ENCODE peak calls at places on chromosome 1, in six cellular contexts. One of them, this sample, is unnamed.

GRCh38 chr1:50285994-50286393 is 137.2 kb downstream of the DMRTA2 start:
- DNase-seq in osteoblast: no peak
- DNase-seq in sigmoid colon: no peak
- DNase-seq in MM.1S: no peak
- DNase-seq in mesendoderm: no peak
- DNase-seq in aorta: no peak
- DNase-seq in this sample: no peak

GRCh38 chr1:59619576-59619975 is 195.2 kb upstream of the HOOK1 start:
- DNase-seq in MM.1S: no peak
- DNase-seq in mesendoderm: no peak
- DNase-seq in sigmoid colon: no peak
- DNase-seq in osteoblast: no peak
- DNase-seq in aorta: no peak
- DNase-seq in this sample: no peak

GRCh38 chr1:190116921-190117320 is 360.7 kb downstream of the BRINP3 start:
- DNase-seq in aorta: no peak
- DNase-seq in osteoblast: no peak
- DNase-seq in sigmoid colon: no peak
- DNase-seq in mesendoderm: no peak
- DNase-seq in MM.1S: no peak
- DNase-seq in this sample: no peak

GRCh38 chr1:157154291-157154690 is 16.1 kb upstream of the ETV3 start:
- DNase-seq in mesendoderm: no peak
- DNase-seq in MM.1S: no peak
- DNase-seq in aorta: no peak
- DNase-seq in osteoblast: no peak
- DNase-seq in sigmoid colon: no peak
- DNase-seq in this sample: no peak

GRCh38 chr1:203491664-203492485 is 2.1 kb upstream of the OPTC start:
- DNase-seq in MM.1S: no peak
- DNase-seq in osteoblast: no peak
- DNase-seq in sigmoid colon: no peak
- DNase-seq in mesendoderm: peak; percentile 21
- DNase-seq in aorta: no peak
- DNase-seq in this sample: no peak

GRCh38 chr1:7036393-7036792 is 251.1 kb downstream of the CAMTA1 start:
- DNase-seq in MM.1S: no peak
- DNase-seq in osteoblast: no peak
- DNase-seq in mesendoderm: no peak
- DNase-seq in sigmoid colon: no peak
- DNase-seq in aorta: no peak
- DNase-seq in this sample: no peak

GRCh38 chr1:183277821-183278735 is 92.0 kb downstream of the LAMC2 start:
- DNase-seq in osteoblast: peak; percentile 86
- DNase-seq in mesendoderm: peak; percentile 83
- DNase-seq in sigmoid colon: no peak
- DNase-seq in MM.1S: no peak
- DNase-seq in aorta: no peak
- DNase-seq in this sample: no peak

GRCh38 chr1:248618878-248619277 is 16.0 kb downstream of the OR2T11 start:
- DNase-seq in sigmoid colon: no peak
- DNase-seq in mesendoderm: peak; percentile 0
- DNase-seq in MM.1S: peak; percentile 41
- DNase-seq in osteoblast: peak; percentile 51
- DNase-seq in aorta: peak; percentile 69
- DNase-seq in this sample: no peak

GRCh38 chr1:9721606-9722377 is 70.3 kb downstream of the PIK3CD start:
- DNase-seq in sigmoid colon: no peak
- DNase-seq in aorta: peak; percentile 56
- DNase-seq in mesendoderm: peak; percentile 81
- DNase-seq in MM.1S: peak; percentile 46
- DNase-seq in osteoblast: peak; percentile 96
- DNase-seq in this sample: peak; percentile 98

GRCh38 chr1:1361982-1362423 is 3.6 kb upstream of the MXRA8 start:
- DNase-seq in MM.1S: no peak
- DNase-seq in osteoblast: peak; percentile 94
- DNase-seq in sigmoid colon: peak; percentile 90
- DNase-seq in mesendoderm: peak; percentile 84
- DNase-seq in aorta: peak; percentile 69
- DNase-seq in this sample: peak; percentile 80

GRCh38 chr1:245683377-245683716 is 528.6 kb downstream of the KIF26B start:
- DNase-seq in osteoblast: no peak
- DNase-seq in sigmoid colon: no peak
- DNase-seq in MM.1S: no peak
- DNase-seq in aorta: no peak
- DNase-seq in mesendoderm: no peak
- DNase-seq in this sample: peak; percentile 37

GRCh38 chr1:160129558-160129957 is 14.0 kb downstream of the ATP1A2 start:
- DNase-seq in aorta: no peak
- DNase-seq in osteoblast: no peak
- DNase-seq in sigmoid colon: peak; percentile 39
- DNase-seq in MM.1S: no peak
- DNase-seq in mesendoderm: no peak
- DNase-seq in this sample: peak; percentile 15

GRCh38 chr1:160130939-160131338 is 15.4 kb downstream of the ATP1A2 start:
- DNase-seq in sigmoid colon: peak; percentile 12
- DNase-seq in osteoblast: no peak
- DNase-seq in aorta: no peak
- DNase-seq in mesendoderm: no peak
- DNase-seq in MM.1S: no peak
- DNase-seq in this sample: peak; percentile 4

GRCh38 chr1:160130486-160130885 is 14.9 kb downstream of the ATP1A2 start:
- DNase-seq in sigmoid colon: no peak
- DNase-seq in MM.1S: no peak
- DNase-seq in mesendoderm: no peak
- DNase-seq in aorta: no peak
- DNase-seq in osteoblast: no peak
- DNase-seq in this sample: peak; percentile 7

GRCh38 chr1:160129046-160129445 is 13.5 kb downstream of the ATP1A2 start:
- DNase-seq in aorta: no peak
- DNase-seq in MM.1S: no peak
- DNase-seq in sigmoid colon: peak; percentile 33
- DNase-seq in mesendoderm: no peak
- DNase-seq in osteoblast: peak; percentile 84
- DNase-seq in this sample: peak; percentile 7

GRCh38 chr1:160129966-160130365 is 14.4 kb downstream of the ATP1A2 start:
- DNase-seq in sigmoid colon: peak; percentile 45
- DNase-seq in mesendoderm: no peak
- DNase-seq in osteoblast: no peak
- DNase-seq in aorta: no peak
- DNase-seq in MM.1S: no peak
- DNase-seq in this sample: no peak
- H3K36me3 ChIP-seq in sigmoid colon: peaks cover 93% of the 10 kb centered on the region
- H3K36me3 ChIP-seq in mesendoderm: no peaks in the 10 kb centered on the region
- H3K36me3 ChIP-seq in osteoblast: no peaks in the 10 kb centered on the region
- H3K36me3 ChIP-seq in aorta: peaks cover 9% of the 10 kb centered on the region
- H3K36me3 ChIP-seq in MM.1S: no peaks in the 10 kb centered on the region
- H3K36me3 ChIP-seq in this sample: peaks cover 7% of the 10 kb centered on the region

GRCh38 chr1:206508130-206508884 is 976 bp downstream of the RASSF5 start:
- DNase-seq in aorta: peak; percentile 43
- DNase-seq in MM.1S: no peak
- DNase-seq in osteoblast: peak; percentile 45
- DNase-seq in sigmoid colon: no peak
- DNase-seq in mesendoderm: no peak
- DNase-seq in this sample: no peak
- H3K27me3 ChIP-seq in aorta: no peaks in the 10 kb centered on the region
- H3K27me3 ChIP-seq in MM.1S: peaks cover 15% of the 10 kb centered on the region
- H3K27me3 ChIP-seq in osteoblast: peaks cover 24% of the 10 kb centered on the region
- H3K27me3 ChIP-seq in sigmoid colon: peaks cover 8% of the 10 kb centered on the region
- H3K27me3 ChIP-seq in mesendoderm: peaks cover 21% of the 10 kb centered on the region
- H3K27me3 ChIP-seq in this sample: peaks cover 67% of the 10 kb centered on the region

DNA sequence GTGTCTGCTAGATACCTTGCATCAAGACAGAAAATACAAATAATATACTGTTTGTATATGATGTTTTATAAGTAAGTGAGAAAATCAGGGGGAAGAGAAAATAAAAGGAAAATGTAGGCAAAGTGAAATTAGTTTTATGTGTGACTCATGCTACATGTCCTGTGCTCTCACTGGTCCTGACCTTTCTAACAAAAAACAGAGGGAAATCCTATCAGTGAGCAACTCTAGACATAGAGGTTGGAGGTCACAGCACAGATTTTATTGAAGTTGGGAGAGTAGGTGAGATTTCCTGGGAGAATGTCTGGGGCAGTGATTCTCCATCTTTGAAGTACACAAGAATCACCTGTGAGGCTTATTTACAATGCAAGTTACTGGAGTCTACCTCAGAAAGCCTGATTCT is 9.5 kb downstream of the SCCPDH start:
- DNase-seq in MM.1S: peak; percentile 5
- DNase-seq in aorta: no peak
- DNase-seq in sigmoid colon: no peak
- DNase-seq in mesendoderm: no peak
- DNase-seq in osteoblast: peak; percentile 1
- DNase-seq in this sample: no peak
- H3K36me3 ChIP-seq in MM.1S: no peaks in the 10 kb centered on the region
- H3K36me3 ChIP-seq in aorta: peaks cover 7% of the 10 kb centered on the region
- H3K36me3 ChIP-seq in sigmoid colon: peaks cover 98% of the 10 kb centered on the region
- H3K36me3 ChIP-seq in mesendoderm: no peaks in the 10 kb centered on the region
- H3K36me3 ChIP-seq in osteoblast: peaks cover 53% of the 10 kb centered on the region
- H3K36me3 ChIP-seq in this sample: peaks cover 2% of the 10 kb centered on the region

GRCh38 chr1:165387505-165387904 is 31.0 kb upstream of the LMX1A start:
- DNase-seq in osteoblast: no peak
- DNase-seq in mesendoderm: no peak
- DNase-seq in aorta: no peak
- DNase-seq in sigmoid colon: no peak
- DNase-seq in MM.1S: no peak
- DNase-seq in this sample: no peak
- H3K27me3 ChIP-seq in osteoblast: peaks cover 47% of the 10 kb centered on the region
- H3K27me3 ChIP-seq in mesendoderm: peaks cover 2% of the 10 kb centered on the region
- H3K27me3 ChIP-seq in aorta: no peaks in the 10 kb centered on the region
- H3K27me3 ChIP-seq in sigmoid colon: no peaks in the 10 kb centered on the region
- H3K27me3 ChIP-seq in MM.1S: peaks cover 14% of the 10 kb centered on the region
- H3K27me3 ChIP-seq in this sample: peaks cover 1% of the 10 kb centered on the region

GRCh38 chr1:46194641-46195179 is 3.5 kb downstream of the POMGNT1 start:
- DNase-seq in sigmoid colon: no peak
- DNase-seq in mesendoderm: no peak
- DNase-seq in osteoblast: no peak
- DNase-seq in aorta: no peak
- DNase-seq in MM.1S: no peak
- DNase-seq in this sample: no peak

GRCh38 chr1:46188295-46189030 is 9.8 kb downstream of the POMGNT1 start:
- DNase-seq in MM.1S: no peak
- DNase-seq in sigmoid colon: no peak
- DNase-seq in osteoblast: peak; percentile 72
- DNase-seq in aorta: no peak
- DNase-seq in mesendoderm: no peak
- DNase-seq in this sample: peak; percentile 63

GRCh38 chr1:46193984-46194570 is 4.2 kb downstream of the POMGNT1 start:
- DNase-seq in aorta: no peak
- DNase-seq in osteoblast: no peak
- DNase-seq in mesendoderm: peak; percentile 76
- DNase-seq in sigmoid colon: no peak
- DNase-seq in MM.1S: no peak
- DNase-seq in this sample: peak; percentile 72

GRCh38 chr1:46190539-46190938 is 7.7 kb downstream of the POMGNT1 start:
- DNase-seq in osteoblast: peak; percentile 68
- DNase-seq in sigmoid colon: no peak
- DNase-seq in aorta: no peak
- DNase-seq in MM.1S: no peak
- DNase-seq in mesendoderm: no peak
- DNase-seq in this sample: no peak

DNA sequence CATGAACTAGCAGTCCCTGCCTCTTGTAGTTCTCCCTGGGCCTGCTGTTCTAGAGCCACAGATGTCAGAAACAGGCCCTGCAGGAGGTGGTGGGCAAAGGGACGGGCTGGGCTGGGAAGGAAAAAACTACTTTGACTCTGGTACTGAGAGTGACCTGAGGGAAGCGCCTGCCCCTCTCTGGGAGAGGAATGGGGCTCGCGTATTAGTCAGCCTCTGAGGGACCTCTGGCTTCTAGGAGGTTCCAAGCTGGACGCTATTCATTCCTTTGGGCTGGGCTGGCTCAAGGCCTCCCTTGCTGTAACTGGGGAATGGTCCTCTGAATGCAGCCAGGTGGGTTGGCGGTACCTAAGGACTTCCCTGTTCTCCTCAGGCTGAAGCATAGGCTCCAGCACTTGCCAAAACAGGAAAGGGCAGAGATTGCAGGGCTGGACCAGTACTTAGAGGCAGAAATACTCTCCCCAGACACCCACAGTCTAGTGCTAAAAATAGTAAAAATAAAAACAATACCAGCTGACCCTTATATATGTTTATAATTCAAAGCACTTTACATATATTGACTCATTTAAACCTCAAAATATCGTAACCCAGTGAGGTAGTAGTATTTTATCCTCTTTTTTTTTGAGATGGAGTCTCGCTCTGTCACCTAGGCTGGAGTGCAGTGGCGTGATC is 7.1 kb downstream of the POMGNT1 start:
- DNase-seq in sigmoid colon: no peak
- DNase-seq in aorta: no peak
- DNase-seq in MM.1S: no peak
- DNase-seq in osteoblast: peak; percentile 88
- DNase-seq in mesendoderm: no peak
- DNase-seq in this sample: no peak
- H3K36me3 ChIP-seq in sigmoid colon: peaks cover 87% of the 10 kb centered on the region
- H3K36me3 ChIP-seq in aorta: peaks cover 5% of the 10 kb centered on the region
- H3K36me3 ChIP-seq in MM.1S: no peaks in the 10 kb centered on the region
- H3K36me3 ChIP-seq in osteoblast: peaks cover 49% of the 10 kb centered on the region
- H3K36me3 ChIP-seq in mesendoderm: peaks cover 11% of the 10 kb centered on the region
- H3K36me3 ChIP-seq in this sample: peaks cover 19% of the 10 kb centered on the region

GRCh38 chr1:240148333-240148732 is 56.6 kb downstream of the FMN2 start:
- DNase-seq in sigmoid colon: no peak
- DNase-seq in aorta: no peak
- DNase-seq in osteoblast: no peak
- DNase-seq in mesendoderm: no peak
- DNase-seq in MM.1S: no peak
- DNase-seq in this sample: no peak

GRCh38 chr1:240152611-240153297 is 61.1 kb downstream of the FMN2 start:
- DNase-seq in sigmoid colon: no peak
- DNase-seq in mesendoderm: no peak
- DNase-seq in osteoblast: peak; percentile 38
- DNase-seq in aorta: no peak
- DNase-seq in MM.1S: no peak
- DNase-seq in this sample: no peak

GRCh38 chr1:240145120-240145519 is 53.4 kb downstream of the FMN2 start:
- DNase-seq in sigmoid colon: no peak
- DNase-seq in mesendoderm: no peak
- DNase-seq in MM.1S: no peak
- DNase-seq in aorta: no peak
- DNase-seq in osteoblast: no peak
- DNase-seq in this sample: no peak

GRCh38 chr1:240151126-240151735 is 59.5 kb downstream of the FMN2 start:
- DNase-seq in sigmoid colon: no peak
- DNase-seq in mesendoderm: no peak
- DNase-seq in aorta: no peak
- DNase-seq in osteoblast: no peak
- DNase-seq in MM.1S: no peak
- DNase-seq in this sample: no peak

DNA sequence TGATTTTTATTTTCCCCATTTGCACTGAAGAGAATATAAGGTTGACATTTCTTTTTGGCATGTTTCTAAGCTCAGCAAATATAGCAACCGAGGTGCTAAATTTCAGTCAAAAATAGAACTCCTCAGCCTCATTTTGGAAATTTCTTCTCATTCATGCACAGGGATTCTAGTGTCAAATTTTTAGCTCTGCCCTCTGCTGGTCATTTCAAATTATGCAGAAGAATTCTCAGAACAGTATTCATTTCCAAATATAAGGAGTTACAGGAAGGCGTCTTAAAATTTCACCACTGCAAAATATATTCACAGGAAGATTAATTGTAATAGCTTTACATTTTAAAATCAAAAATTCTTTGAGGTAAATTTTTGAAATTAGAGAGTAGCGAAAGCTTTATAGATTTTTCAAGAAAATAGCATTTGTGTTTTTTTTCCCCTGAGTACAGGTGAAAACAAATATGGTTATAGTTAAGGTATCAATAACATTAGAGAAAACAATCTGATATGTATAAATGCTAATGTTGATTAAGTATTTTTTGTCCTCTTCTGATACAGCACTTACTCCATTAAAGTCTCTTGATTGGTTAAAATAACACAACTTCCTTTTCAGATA is 57.9 kb downstream of the FMN2 start:
- DNase-seq in sigmoid colon: no peak
- DNase-seq in MM.1S: peak; percentile 43
- DNase-seq in osteoblast: peak; percentile 66
- DNase-seq in aorta: no peak
- DNase-seq in mesendoderm: peak; percentile 39
- DNase-seq in this sample: peak; percentile 25
- H3K27me3 ChIP-seq in sigmoid colon: no peaks in the 10 kb centered on the region
- H3K27me3 ChIP-seq in MM.1S: no peaks in the 10 kb centered on the region
- H3K27me3 ChIP-seq in osteoblast: no peaks in the 10 kb centered on the region
- H3K27me3 ChIP-seq in aorta: no peaks in the 10 kb centered on the region
- H3K27me3 ChIP-seq in mesendoderm: no peaks in the 10 kb centered on the region
- H3K27me3 ChIP-seq in this sample: no peaks in the 10 kb centered on the region